ENCODE peak calls at places on chromosomes 4 and X, in five cellular contexts. One of them, this sample, is unnamed. For H3K4me1, the result is how much of the 10 kb centered on the place peaks cover.

GRCh38 chr4:24067367-24067766 is 177.5 kb upstream of the PPARGC1A start:
- DNase-seq in right lobe of liver: no peak
- DNase-seq in left lung: no peak
- DNase-seq in lung: no peak
- DNase-seq in H9: no peak
- DNase-seq in this sample: no peak

GRCh38 chr4:89301902-89302301 is 5.7 kb downstream of the GPRIN3 start:
- DNase-seq in right lobe of liver: no peak
- DNase-seq in H9: no peak
- DNase-seq in lung: no peak
- DNase-seq in left lung: no peak
- DNase-seq in this sample: no peak

GRCh38 chr4:58247792-58248191 is 1137.6 kb upstream of the IGFBP7 start:
- DNase-seq in left lung: no peak
- DNase-seq in lung: no peak
- DNase-seq in H9: peak
- DNase-seq in right lobe of liver: no peak
- DNase-seq in this sample: no peak

GRCh38 chrX:29044802-29045201 is 457.6 kb downstream of the IL1RAPL1 start:
- DNase-seq in left lung: no peak
- DNase-seq in lung: no peak
- DNase-seq in H9: no peak
- DNase-seq in right lobe of liver: no peak
- DNase-seq in this sample: no peak

GRCh38 chr4:183842134-183842838 is 62.8 kb upstream of the STOX2 start:
- DNase-seq in right lobe of liver: no peak
- DNase-seq in lung: no peak
- DNase-seq in H9: no peak
- DNase-seq in left lung: no peak
- DNase-seq in this sample: no peak

GRCh38 chr4:74675673-74676279 is 118.5 kb downstream of the BTC start:
- DNase-seq in left lung: no peak
- DNase-seq in lung: no peak
- DNase-seq in right lobe of liver: no peak
- DNase-seq in H9: no peak
- DNase-seq in this sample: no peak

GRCh38 chrX:52082578-52082977 is 13.6 kb upstream of the MAGED4B start:
- DNase-seq in right lobe of liver: no peak
- DNase-seq in H9: no peak
- DNase-seq in lung: no peak
- DNase-seq in left lung: no peak
- DNase-seq in this sample: no peak

GRCh38 chr4:169383724-169384123 is 113.0 kb upstream of the SH3RF1 start:
- DNase-seq in right lobe of liver: no peak
- DNase-seq in H9: no peak
- DNase-seq in left lung: no peak
- DNase-seq in lung: no peak
- DNase-seq in this sample: no peak

GRCh38 chr4:187209921-187210613 is 486.4 kb upstream of the FAT1 start:
- DNase-seq in H9: no peak
- DNase-seq in lung: no peak
- DNase-seq in left lung: peak
- DNase-seq in right lobe of liver: no peak
- DNase-seq in this sample: no peak

GRCh38 chr4:109424093-109424818 is 9.4 kb upstream of the SEC24B start:
- DNase-seq in left lung: no peak
- DNase-seq in lung: no peak
- DNase-seq in right lobe of liver: no peak
- DNase-seq in H9: no peak
- DNase-seq in this sample: no peak

GRCh38 chrX:53312946-53313745 is 31.8 kb upstream of the IQSEC2 start:
- DNase-seq in lung: peak
- DNase-seq in H9: peak
- DNase-seq in right lobe of liver: peak
- DNase-seq in left lung: no peak
- DNase-seq in this sample: peak

GRCh38 chr4:126899382-126899801 is 733.4 kb upstream of the INTU start:
- DNase-seq in H9: no peak
- DNase-seq in left lung: peak
- DNase-seq in right lobe of liver: no peak
- DNase-seq in lung: no peak
- DNase-seq in this sample: no peak

GRCh38 chr4:121873604-121874003 is 3.3 kb upstream of the BBS7 start:
- DNase-seq in lung: no peak
- DNase-seq in H9: no peak
- DNase-seq in left lung: no peak
- DNase-seq in right lobe of liver: no peak
- DNase-seq in this sample: no peak

GRCh38 chr4:48604527-48604926 is 114.5 kb downstream of the ZAR1 start:
- DNase-seq in left lung: no peak
- DNase-seq in right lobe of liver: no peak
- DNase-seq in lung: no peak
- DNase-seq in H9: no peak
- DNase-seq in this sample: no peak

GRCh38 chr4:185108669-185109068 is 34.4 kb upstream of the SLC25A4 start:
- DNase-seq in lung: peak
- DNase-seq in right lobe of liver: no peak
- DNase-seq in H9: no peak
- DNase-seq in left lung: no peak
- DNase-seq in this sample: no peak

GRCh38 chr4:48180234-48180633 is 46.2 kb upstream of the TXK start:
- DNase-seq in lung: no peak
- DNase-seq in H9: no peak
- DNase-seq in right lobe of liver: no peak
- DNase-seq in left lung: no peak
- DNase-seq in this sample: no peak

GRCh38 chr4:32624943-32625603 is 1904.9 kb downstream of the PCDH7 start:
- DNase-seq in right lobe of liver: no peak
- DNase-seq in H9: no peak
- DNase-seq in left lung: no peak
- DNase-seq in lung: no peak
- DNase-seq in this sample: no peak

GRCh38 chrX:69021095-69021494 is 144.2 kb downstream of the PJA1 start:
- DNase-seq in H9: no peak
- DNase-seq in right lobe of liver: no peak
- DNase-seq in left lung: no peak
- DNase-seq in lung: peak
- DNase-seq in this sample: no peak

GRCh38 chrX:21412029-21412428 is 37.8 kb downstream of the CNKSR2 start:
- DNase-seq in H9: no peak
- DNase-seq in right lobe of liver: no peak
- DNase-seq in lung: no peak
- DNase-seq in left lung: no peak
- DNase-seq in this sample: no peak

GRCh38 chrX:110087485-110088356 is 84.8 kb downstream of the TMEM164 start:
- DNase-seq in left lung: peak
- DNase-seq in H9: no peak
- DNase-seq in right lobe of liver: no peak
- DNase-seq in lung: no peak
- DNase-seq in this sample: no peak

GRCh38 chr4:78517050-78517652 is 34.4 kb upstream of the ANXA3 start:
- DNase-seq in H9: no peak
- DNase-seq in left lung: no peak
- DNase-seq in lung: no peak
- DNase-seq in right lobe of liver: no peak
- DNase-seq in this sample: no peak

GRCh38 chrX:106802388-106803275 is at the start of gene TBC1D8B:
- DNase-seq in lung: peak
- DNase-seq in H9: peak
- DNase-seq in left lung: peak
- DNase-seq in right lobe of liver: peak
- DNase-seq in this sample: peak

GRCh38 chrX:136584545-136584944 is 52.5 kb downstream of the VGLL1 start:
- DNase-seq in lung: no peak
- DNase-seq in H9: no peak
- DNase-seq in left lung: no peak
- DNase-seq in right lobe of liver: no peak
- DNase-seq in this sample: no peak

GRCh38 chrX:12981880-12982279 is 7.0 kb downstream of the TMSB4X start:
- DNase-seq in lung: no peak
- DNase-seq in right lobe of liver: no peak
- DNase-seq in left lung: no peak
- DNase-seq in H9: no peak
- DNase-seq in this sample: no peak
- H3K4me1 ChIP-seq in lung: under half
- H3K4me1 ChIP-seq in right lobe of liver: under half
- H3K4me1 ChIP-seq in left lung: under half
- H3K4me1 ChIP-seq in H9: under half
- H3K4me1 ChIP-seq in this sample: under half

GRCh38 chrX:86806786-86807185 is 658.5 kb downstream of the DACH2 start:
- DNase-seq in H9: peak
- DNase-seq in left lung: no peak
- DNase-seq in right lobe of liver: no peak
- DNase-seq in lung: no peak
- DNase-seq in this sample: no peak
- TF ChIP-seq CTCF in H9: peak
- TF ChIP-seq CTCF in left lung: peak
- TF ChIP-seq CTCF in right lobe of liver: peak
- TF ChIP-seq CTCF in lung: no peak
- TF ChIP-seq CTCF in this sample: no peak

DNA sequence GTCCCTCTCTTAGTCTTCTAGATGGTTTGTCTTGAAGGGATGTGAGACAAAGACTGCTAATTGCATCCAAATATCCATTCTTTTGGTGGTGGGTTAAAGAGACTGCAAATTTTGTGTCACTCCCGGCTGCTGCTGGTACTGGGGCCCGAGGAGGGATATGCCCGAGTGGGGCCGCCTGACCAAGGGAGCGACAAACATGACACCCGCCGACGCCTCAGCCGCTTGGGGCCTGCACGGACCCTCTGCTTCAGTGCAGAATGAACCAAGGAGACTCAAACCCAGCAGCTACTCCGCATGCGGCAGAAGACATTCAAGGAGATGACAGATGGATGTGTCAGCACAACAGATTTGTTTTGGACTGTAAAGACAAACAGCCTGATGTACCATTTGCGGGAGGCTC is 13.5 kb upstream of the ARX start:
- DNase-seq in lung: no peak
- DNase-seq in right lobe of liver: no peak
- DNase-seq in left lung: no peak
- DNase-seq in H9: no peak
- DNase-seq in this sample: no peak
- H3K27ac ChIP-seq in lung: no peak
- H3K27ac ChIP-seq in right lobe of liver: no peak
- H3K27ac ChIP-seq in left lung: no peak
- H3K27ac ChIP-seq in H9: no peak
- H3K27ac ChIP-seq in this sample: no peak

GRCh38 chr4:1309261-1310010 is 19.7 kb downstream of the MAEA start:
- DNase-seq in left lung: peak
- DNase-seq in right lobe of liver: peak
- DNase-seq in H9: peak
- DNase-seq in lung: peak
- DNase-seq in this sample: peak
- H3K4me1 ChIP-seq in left lung: half or more
- H3K4me1 ChIP-seq in right lobe of liver: under half
- H3K4me1 ChIP-seq in H9: under half
- H3K4me1 ChIP-seq in lung: under half
- H3K4me1 ChIP-seq in this sample: under half

GRCh38 chrX:153946910-153947769 is 2.7 kb upstream of the RENBP start:
- DNase-seq in left lung: peak
- DNase-seq in H9: peak
- DNase-seq in lung: peak
- DNase-seq in right lobe of liver: peak
- DNase-seq in this sample: peak

GRCh38 chrX:153941331-153942252 is 2.9 kb downstream of the RENBP start:
- DNase-seq in right lobe of liver: no peak
- DNase-seq in H9: peak
- DNase-seq in left lung: no peak
- DNase-seq in lung: no peak
- DNase-seq in this sample: no peak

GRCh38 chrX:153945956-153946909 is 1.8 kb upstream of the RENBP start:
- DNase-seq in lung: no peak
- DNase-seq in left lung: no peak
- DNase-seq in H9: no peak
- DNase-seq in right lobe of liver: peak
- DNase-seq in this sample: no peak

GRCh38 chrX:153944140-153944799 is at the start of gene RENBP:
- DNase-seq in right lobe of liver: peak
- DNase-seq in left lung: peak
- DNase-seq in lung: peak
- DNase-seq in H9: peak
- DNase-seq in this sample: no peak

DNA sequence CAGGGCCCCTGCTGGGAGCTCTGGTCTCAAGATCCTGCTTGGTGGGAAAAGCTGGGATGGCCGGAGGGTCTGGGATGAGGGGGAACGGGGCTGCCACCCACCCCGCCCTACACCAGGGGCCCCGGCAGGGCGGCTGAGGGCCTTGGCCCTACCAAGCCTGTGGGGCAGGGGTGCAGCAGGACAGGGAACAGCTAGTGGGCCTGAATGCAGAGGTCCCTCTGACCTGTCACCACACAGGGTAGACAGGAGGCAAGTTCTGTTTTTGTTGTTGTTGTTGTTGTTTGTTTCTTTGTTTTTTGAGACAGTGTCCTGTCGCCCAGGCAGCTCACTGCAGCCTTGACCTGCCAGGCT is 332 bp upstream of the RENBP start:
- DNase-seq in right lobe of liver: no peak
- DNase-seq in left lung: no peak
- DNase-seq in lung: no peak
- DNase-seq in H9: no peak
- DNase-seq in this sample: no peak
- TF ChIP-seq CTCF in right lobe of liver: no peak
- TF ChIP-seq CTCF in left lung: no peak
- TF ChIP-seq CTCF in lung: no peak
- TF ChIP-seq CTCF in H9: no peak
- TF ChIP-seq CTCF in this sample: no peak

GRCh38 chr4:165331316-165331715 is 3.8 kb downstream of the MSMO1 start:
- DNase-seq in right lobe of liver: no peak
- DNase-seq in H9: no peak
- DNase-seq in left lung: no peak
- DNase-seq in lung: no peak
- DNase-seq in this sample: no peak

GRCh38 chr4:165331823-165332222 is 4.4 kb downstream of the MSMO1 start:
- DNase-seq in right lobe of liver: no peak
- DNase-seq in left lung: no peak
- DNase-seq in lung: no peak
- DNase-seq in H9: no peak
- DNase-seq in this sample: no peak

GRCh38 chr4:165332502-165332901 is 5.0 kb downstream of the MSMO1 start:
- DNase-seq in left lung: no peak
- DNase-seq in H9: no peak
- DNase-seq in lung: no peak
- DNase-seq in right lobe of liver: no peak
- DNase-seq in this sample: no peak

GRCh38 chr4:165336743-165337142 is 9.3 kb downstream of the MSMO1 start:
- DNase-seq in lung: no peak
- DNase-seq in left lung: no peak
- DNase-seq in H9: no peak
- DNase-seq in right lobe of liver: no peak
- DNase-seq in this sample: no peak

GRCh38 chr4:165335163-165335703 is 7.8 kb downstream of the MSMO1 start:
- DNase-seq in lung: no peak
- DNase-seq in right lobe of liver: no peak
- DNase-seq in left lung: no peak
- DNase-seq in H9: no peak
- DNase-seq in this sample: no peak
- H3K27ac ChIP-seq in lung: no peak
- H3K27ac ChIP-seq in right lobe of liver: no peak
- H3K27ac ChIP-seq in left lung: no peak
- H3K27ac ChIP-seq in H9: no peak
- H3K27ac ChIP-seq in this sample: no peak

This sample was measured in ascending aorta.